ENCODE peak calls at places on chromosomes 16 and 17, in ten cellular contexts. L is heart right ventricle, V is vagina, F is astrocyte, R is Peyer's patch, I is lung, Q is body of pancreas, E is hepatocyte, K is thoracic aorta, U is heart left ventricle. T is an unnamed sample. For H3K4me1 and H3K36me3, the result is how much of the 10 kb centered on the place peaks cover.

GRCh38 chr16:63100082-63100481 is 1063.8 kb upstream of the CDH8 start:
- DNase-seq in I (no peak), K (no peak), F (no peak), Q (no peak), V (no peak), L (no peak), U (no peak), R (no peak), E (no peak), T (no peak)

GRCh38 chr16:53266156-53266555 is 168.1 kb upstream of the RBL2 start:
- DNase-seq in R (no peak), F (no peak), V (no peak), K (no peak), U (no peak), E (no peak), I (no peak), L (no peak), Q (no peak), T (no peak)

GRCh38 chr17:44607836-44608690 is 48.2 kb upstream of the MEIOC start:
- DNase-seq in Q (no peak), F (peak), I (no peak), V (no peak), E (peak), K (no peak), R (no peak), U (no peak), L (no peak), T (no peak)

GRCh38 chr17:3935825-3936355 is 19.6 kb upstream of the P2RX1 start:
- DNase-seq in Q (no peak), E (peak), L (no peak), V (no peak), I (no peak), R (no peak), K (no peak), F (peak), U (no peak), T (no peak)

GRCh38 chr16:86466695-86467406 is 43.5 kb upstream of the FOXF1 start:
- DNase-seq in E (no peak), Q (no peak), I (no peak), R (no peak), F (peak), L (no peak), K (no peak), U (no peak), V (no peak), T (no peak)

GRCh38 chr17:2398655-2399571 is 1.9 kb downstream of the MNT start:
- DNase-seq in F (peak), Q (peak), R (peak), I (peak), U (peak), L (peak), V (no peak), K (no peak), E (peak), T (peak)

GRCh38 chr16:75065149-75065807 is 51.3 kb downstream of the LDHD start:
- DNase-seq in E (peak), F (no peak), R (peak), V (no peak), U (no peak), I (no peak), Q (no peak), L (no peak), K (no peak), T (no peak)

GRCh38 chr17:17873450-17873991 is 36.7 kb upstream of the SREBF1 start:
- DNase-seq in F (no peak), I (no peak), E (no peak), Q (no peak), L (no peak), U (no peak), R (no peak), V (no peak), K (no peak), T (no peak)

GRCh38 chr16:8648867-8649266 is 25.6 kb upstream of the ABAT start:
- DNase-seq in Q (no peak), L (no peak), F (no peak), U (no peak), R (no peak), E (no peak), V (no peak), I (no peak), K (no peak), T (no peak)

GRCh38 chr17:66727634-66728570 is 107.0 kb upstream of the CACNG5 start:
- DNase-seq in F (peak), U (peak), K (no peak), Q (peak), E (peak), V (no peak), R (peak), I (peak), L (peak), T (peak)

GRCh38 chr16:57961538-57961937 is 9.4 kb downstream of the CNGB1 start:
- DNase-seq in V (no peak), R (no peak), E (no peak), F (no peak), U (no peak), L (no peak), K (no peak), I (no peak), Q (no peak), T (no peak)

GRCh38 chr17:81052199-81052997 is 17.4 kb downstream of the BAIAP2 start:
- DNase-seq in V (no peak), E (no peak), Q (no peak), F (no peak), L (no peak), R (no peak), I (no peak), U (no peak), K (no peak), T (no peak)

GRCh38 chr17:32769846-32770245 is 107.1 kb downstream of the MYO1D start:
- DNase-seq in R (no peak), K (no peak), E (no peak), F (no peak), U (no peak), I (no peak), V (no peak), L (no peak), Q (peak), T (no peak)

GRCh38 chr17:63430223-63430622 is 15.9 kb downstream of the CYB561 start:
- DNase-seq in F (no peak), E (no peak), R (no peak), U (no peak), L (no peak), K (no peak), V (no peak), Q (no peak), I (no peak), T (no peak)

GRCh38 chr16:19601083-19601976 is 45.8 kb downstream of the VPS35L start:
- DNase-seq in R (no peak), V (no peak), U (no peak), I (no peak), F (no peak), K (no peak), Q (peak), L (no peak), E (peak), T (peak)

GRCh38 chr16:31472559-31473203 is 729 bp downstream of the TGFB1I1 start:
- DNase-seq in I (peak), R (peak), F (peak), L (peak), V (no peak), U (peak), Q (peak), K (peak), E (peak), T (peak)

GRCh38 chr17:55161935-55162555 is 102.7 kb upstream of the HLF start:
- DNase-seq in U (no peak), E (no peak), K (no peak), F (peak), V (no peak), I (no peak), Q (no peak), R (no peak), L (no peak), T (no peak)

GRCh38 chr16:83533193-83533592 is 274.6 kb upstream of the HSBP1 start:
- DNase-seq in F (peak), R (no peak), I (no peak), K (no peak), Q (no peak), U (no peak), E (no peak), V (no peak), L (no peak), T (no peak)

GRCh38 chr16:78775161-78775561 is 675.7 kb downstream of the WWOX start:
- DNase-seq in I (no peak), F (no peak), L (no peak), Q (no peak), R (no peak), E (no peak), U (no peak), K (no peak), V (no peak), T (no peak)

GRCh38 chr17:45906927-45907622 is 12.7 kb downstream of the MAPT start:
- DNase-seq in F (no peak), E (no peak), I (no peak), U (no peak), Q (no peak), V (no peak), R (no peak), K (no peak), L (no peak), T (no peak)

GRCh38 chr17:57603978-57604377 is 141.1 kb downstream of the CCDC182 start:
- DNase-seq in V (no peak), F (no peak), Q (peak), K (no peak), E (no peak), I (peak), U (no peak), L (no peak), R (no peak), T (no peak)

GRCh38 chr16:84278333-84278732 is 16.3 kb upstream of the WFDC1 start:
- DNase-seq in F (no peak), L (no peak), U (no peak), K (no peak), I (no peak), R (no peak), E (no peak), Q (no peak), V (no peak), T (no peak)

GRCh38 chr16:84505249-84506156 is 1.0 kb upstream of the MEAK7 start:
- DNase-seq in R (no peak), V (no peak), F (no peak), Q (no peak), E (no peak), L (no peak), K (no peak), I (no peak), U (no peak), T (no peak)

GRCh38 chr17:44473367-44473766 is 29.8 kb downstream of the GPATCH8 start:
- DNase-seq in L (no peak), K (no peak), I (no peak), U (no peak), E (no peak), R (no peak), Q (no peak), F (peak), V (no peak), T (no peak)

GRCh38 chr17:31388770-31389672 is 2.5 kb upstream of the RAB11FIP4 start:
- DNase-seq in Q (no peak), R (no peak), L (peak), V (no peak), E (peak), I (no peak), K (no peak), F (no peak), U (no peak), T (no peak)

GRCh38 chr16:19014456-19014855 is 30.7 kb downstream of the TMC7 start:
- DNase-seq in R (no peak), F (no peak), V (no peak), I (peak), E (no peak), K (no peak), U (no peak), Q (peak), L (no peak), T (no peak)

GRCh38 chr16:49019081-49019633 is 262.5 kb downstream of the CBLN1 start:
- DNase-seq in K (no peak), Q (peak), I (no peak), V (peak), L (no peak), F (peak), U (no peak), R (no peak), E (no peak), T (no peak)

GRCh38 chr16:81526935-81527334 is 82.3 kb downstream of the CMIP start:
- DNase-seq in K (no peak), F (peak), L (peak), Q (no peak), E (peak), V (no peak), R (peak), U (peak), I (peak), T (no peak)

GRCh38 chr16:58116046-58116445 is 13.1 kb downstream of the CFAP20 start:
- DNase-seq in K (no peak), Q (no peak), U (no peak), I (no peak), F (no peak), V (no peak), E (no peak), L (no peak), R (no peak), T (no peak)

GRCh38 chr16:22321340-22322001 is 24.3 kb downstream of the POLR3E start:
- DNase-seq in E (peak), R (peak), L (peak), U (no peak), K (no peak), I (peak), Q (peak), V (peak), F (peak), T (peak)

GRCh38 chr17:28567604-28568003 is 3.7 kb downstream of the PIGS start:
- DNase-seq in V (no peak), I (no peak), F (no peak), Q (no peak), U (no peak), E (no peak), L (no peak), R (no peak), K (no peak), T (no peak)

GRCh38 chr17:43393944-43394482 is 4.8 kb upstream of the ARL4D start:
- DNase-seq in V (no peak), F (peak), L (peak), R (peak), Q (peak), E (peak), K (peak), I (peak), U (peak), T (peak)

GRCh38 chr16:54026456-54026855 is 260.1 kb downstream of the IRX3 start:
- DNase-seq in U (no peak), E (no peak), L (no peak), Q (no peak), V (no peak), R (no peak), K (no peak), F (peak), I (no peak), T (no peak)

GRCh38 chr16:81624718-81625543 is 154.2 kb upstream of the PLCG2 start:
- DNase-seq in F (no peak), K (no peak), U (no peak), I (no peak), V (no peak), Q (no peak), L (no peak), R (no peak), E (no peak), T (no peak)

GRCh38 chr17:48013876-48014602 is 23.6 kb downstream of the COPZ2 start:
- DNase-seq in K (no peak), L (no peak), E (no peak), V (no peak), U (no peak), I (no peak), R (no peak), Q (no peak), F (no peak), T (no peak)

GRCh38 chr17:48011405-48012150 is 26.0 kb downstream of the COPZ2 start:
- DNase-seq in R (no peak), L (no peak), U (no peak), E (peak), F (peak), V (no peak), I (no peak), Q (no peak), K (no peak), T (no peak)

GRCh38 chr17:48014603-48015037 is 23.0 kb downstream of the COPZ2 start:
- DNase-seq in Q (no peak), E (no peak), L (no peak), K (no peak), R (no peak), F (no peak), I (no peak), U (no peak), V (no peak), T (no peak)

GRCh38 chr17:48012151-48012520 is 25.5 kb downstream of the COPZ2 start:
- DNase-seq in Q (peak), K (no peak), E (peak), U (no peak), L (peak), V (no peak), I (no peak), R (no peak), F (no peak), T (no peak)

DNA sequence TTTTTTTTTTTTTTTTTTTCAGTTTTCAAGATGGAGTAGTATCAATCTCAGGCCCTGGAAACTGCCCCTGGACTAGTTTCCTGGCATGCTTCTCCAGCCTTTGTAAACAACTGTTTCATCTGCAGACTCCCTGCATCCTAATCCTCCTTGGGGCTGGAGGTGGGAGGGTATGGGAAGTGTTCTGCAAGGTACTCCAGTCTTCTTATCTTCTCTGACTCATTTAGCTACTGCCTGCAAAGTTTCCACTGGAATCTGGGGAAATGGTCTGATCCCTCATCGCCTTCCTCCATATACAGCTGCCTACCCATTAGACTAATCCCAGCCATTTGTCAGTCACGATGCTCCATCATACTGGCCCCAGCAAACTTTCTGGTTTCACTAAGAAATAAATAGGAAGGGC is 21.5 kb downstream of the COPZ2 start:
- DNase-seq in E (peak), U (no peak), L (no peak), R (no peak), V (no peak), K (no peak), I (no peak), Q (no peak), F (peak), T (no peak)
- H3K4me1 ChIP-seq in E (under half), U (under half), L (under half), R (under half), V (under half), K (under half), I (under half), Q (under half), F (under half), T (under half)

GRCh38 chr17:77286641-77287431 is 146.1 kb downstream of the SEC14L1 start:
- DNase-seq in L (peak), V (no peak), R (peak), Q (peak), F (peak), U (peak), I (peak), K (no peak), E (peak), T (no peak)

GRCh38 chr17:77287432-77288068 is 146.8 kb downstream of the SEC14L1 start:
- DNase-seq in L (peak), Q (peak), E (peak), F (peak), R (peak), I (no peak), V (no peak), U (peak), K (no peak), T (no peak)

GRCh38 chr17:77284023-77284617 is 143.4 kb downstream of the SEC14L1 start:
- DNase-seq in L (no peak), I (no peak), K (no peak), R (no peak), F (no peak), Q (no peak), U (no peak), E (no peak), V (no peak), T (no peak)

GRCh38 chr17:77286391-77286640 is 145.5 kb downstream of the SEC14L1 start:
- DNase-seq in U (no peak), V (no peak), Q (no peak), I (no peak), L (no peak), F (no peak), R (no peak), K (no peak), E (no peak), T (no peak)

DNA sequence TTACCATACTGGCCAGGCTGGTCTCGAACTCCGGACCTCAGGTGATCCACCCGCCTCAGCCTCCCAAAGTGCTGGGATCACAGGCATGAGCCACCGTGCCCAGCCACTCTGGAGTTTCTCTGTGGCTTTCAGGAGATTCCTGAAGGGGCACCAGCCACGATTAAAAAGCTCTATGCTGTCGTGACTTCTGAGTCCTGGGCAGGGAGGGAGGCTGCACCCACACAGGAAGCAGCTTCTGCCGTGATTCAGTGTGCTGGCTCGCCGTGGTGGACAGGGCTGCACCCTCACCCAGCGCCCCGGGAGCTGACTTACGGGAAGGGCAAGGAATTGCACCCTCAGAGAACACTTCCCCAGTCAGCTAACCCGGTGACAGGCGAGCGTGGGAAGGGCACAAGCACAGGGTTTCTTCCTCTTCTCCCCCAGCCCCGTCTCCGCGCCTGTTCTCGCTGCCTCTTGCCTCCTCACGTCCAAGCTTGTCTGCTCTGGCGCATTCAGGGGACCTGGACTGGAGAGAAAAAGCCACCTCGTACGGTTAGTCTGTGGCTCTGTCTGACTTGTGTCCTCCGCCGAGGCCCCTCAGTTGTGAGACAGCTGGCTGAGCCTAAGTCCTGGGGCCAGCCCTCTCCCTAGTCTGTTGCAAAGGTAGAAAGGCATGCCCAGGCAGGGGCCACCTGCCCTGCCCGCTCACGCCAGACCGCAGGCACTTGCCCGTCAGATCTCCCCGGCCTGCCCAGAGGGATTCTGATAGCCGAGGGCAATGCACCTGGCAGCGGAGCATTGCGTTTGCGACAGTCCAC is 145.0 kb downstream of the SEC14L1 start:
- DNase-seq in K (peak), I (peak), L (peak), V (no peak), Q (peak), F (peak), R (peak), E (peak), U (peak), T (no peak)
- H3K36me3 ChIP-seq in K (under half), I (under half), L (under half), V (under half), Q (under half), F (under half), R (under half), E (under half), U (under half), T (under half)

GRCh38 chr16:52069866-52070265 is 477.1 kb downstream of the TOX3 start:
- DNase-seq in U (no peak), K (no peak), V (no peak), R (no peak), Q (no peak), E (peak), L (no peak), I (no peak), F (peak), T (no peak)
- TF ChIP-seq CTCF in U (peak), K (no peak), V (no peak), R (no peak), Q (no peak), E (peak), L (peak), I (no peak), F (peak), T (no peak)

GRCh38 chr17:78378225-78379133 is at the start of gene PGS1:
- DNase-seq in V (no peak), E (peak), U (peak), F (no peak), I (peak), L (peak), Q (peak), R (peak), K (no peak), T (peak)
- H3K4me1 ChIP-seq in V (under half), E (under half), U (under half), F (half or more), I (under half), L (half or more), Q (under half), R (under half), K (half or more), T (under half)